ENCODE peak calls at places on chromosomes 2 and 18, in four cellular contexts. H is tibial nerve; L is CD8-positive, alpha-beta T cell; R is retinal pigment epithelial cell. D is an unnamed sample.

GRCh38 chr2:42317486-42317885 is 43.5 kb downstream of the COX7A2L start:
- DNase-seq in H (no peak), L (no peak), R (no peak), D (no peak)

GRCh38 chr2:216119144-216119543 is 10.0 kb downstream of the XRCC5 start:
- DNase-seq in H (no peak), L (no peak), R (no peak), D (no peak)

GRCh38 chr2:189506514-189506976 is 65.3 kb downstream of the WDR75 start:
- DNase-seq in H (no peak), L (no peak), R (no peak), D (no peak)

GRCh38 chr2:238116298-238117198 is 16.4 kb downstream of the ESPNL start:
- DNase-seq in H (no peak), L (no peak), R (no peak), D (no peak)

GRCh38 chr2:215002500-215002899 is 135.9 kb downstream of the ABCA12 start:
- DNase-seq in H (no peak), L (no peak), R (peak), D (no peak)

GRCh38 chr18:68472701-68473295 is 242.1 kb downstream of the TMX3 start:
- DNase-seq in H (no peak), L (no peak), R (no peak), D (no peak)

GRCh38 chr18:46915800-46916550 is 1.3 kb downstream of the PIAS2 start:
- DNase-seq in H (no peak), L (no peak), R (no peak), D (no peak)

GRCh38 chr2:240479111-240479501 is 43.6 kb downstream of the GPC1 start:
- DNase-seq in H (no peak), L (no peak), R (no peak), D (no peak)

GRCh38 chr2:139529045-139529444 is 748.9 kb upstream of the NXPH2 start:
- DNase-seq in H (no peak), L (no peak), R (peak), D (no peak)

GRCh38 chr2:106038598-106039375 is 155.3 kb downstream of the UXS1 start:
- DNase-seq in H (no peak), L (no peak), R (no peak), D (no peak)

GRCh38 chr2:202377308-202377736 is 1.2 kb downstream of the BMPR2 start:
- DNase-seq in H (peak), L (no peak), R (no peak), D (no peak)

GRCh38 chr2:217698691-217699090 is 304.1 kb downstream of the TNS1 start:
- DNase-seq in H (no peak), L (no peak), R (no peak), D (no peak)

GRCh38 chr2:163604941-163605555 is 130.8 kb downstream of the FIGN start:
- DNase-seq in H (no peak), L (no peak), R (peak), D (no peak)

GRCh38 chr18:35525795-35526475 is 28.2 kb upstream of the INO80C start:
- DNase-seq in H (no peak), L (no peak), R (no peak), D (no peak)

GRCh38 chr2:45178854-45179253 is 169.6 kb upstream of the SIX2 start:
- DNase-seq in H (no peak), L (no peak), R (no peak), D (no peak)

GRCh38 chr2:234678721-234679120 is 181.8 kb upstream of the ARL4C start:
- DNase-seq in H (peak), L (no peak), R (peak), D (no peak)

GRCh38 chr2:21019000-21019677 is 24.7 kb downstream of the APOB start:
- DNase-seq in H (no peak), L (no peak), R (no peak), D (no peak)

GRCh38 chr2:181657379-181657778 is 474 bp upstream of the CERKL start:
- DNase-seq in H (no peak), L (no peak), R (no peak), D (no peak)

GRCh38 chr2:111166115-111166514 is 45.4 kb downstream of the BCL2L11 start:
- DNase-seq in H (no peak), L (no peak), R (no peak), D (no peak)

GRCh38 chr18:51666717-51667320 is 469.3 kb upstream of the MEX3C start:
- DNase-seq in H (peak), L (no peak), R (peak), D (no peak)

GRCh38 chr18:4125246-4125938 is 329.7 kb downstream of the DLGAP1 start:
- DNase-seq in H (peak), L (no peak), R (no peak), D (no peak)

GRCh38 chr2:182833084-182833483 is 33.4 kb downstream of the FRZB start:
- DNase-seq in H (no peak), L (no peak), R (no peak), D (no peak)

GRCh38 chr2:127187081-127187775 is 32.9 kb downstream of the CYP27C1 start:
- DNase-seq in H (no peak), L (no peak), R (no peak), D (no peak)

GRCh38 chr2:118983133-118983532 is 41.1 kb downstream of the MARCO start:
- DNase-seq in H (no peak), L (no peak), R (no peak), D (no peak)

GRCh38 chr2:60553992-60554648 is 666 bp upstream of the BCL11A start:
- DNase-seq in H (no peak), L (no peak), R (no peak), D (no peak)

GRCh38 chr18:64134044-64134757 is 14.7 kb downstream of the LINC00305 start:
- DNase-seq in H (no peak), L (no peak), R (no peak), D (no peak)

GRCh38 chr18:50839996-50840395 is 20.2 kb upstream of the MRO start:
- DNase-seq in H (no peak), L (no peak), R (no peak), D (no peak)

DNA sequence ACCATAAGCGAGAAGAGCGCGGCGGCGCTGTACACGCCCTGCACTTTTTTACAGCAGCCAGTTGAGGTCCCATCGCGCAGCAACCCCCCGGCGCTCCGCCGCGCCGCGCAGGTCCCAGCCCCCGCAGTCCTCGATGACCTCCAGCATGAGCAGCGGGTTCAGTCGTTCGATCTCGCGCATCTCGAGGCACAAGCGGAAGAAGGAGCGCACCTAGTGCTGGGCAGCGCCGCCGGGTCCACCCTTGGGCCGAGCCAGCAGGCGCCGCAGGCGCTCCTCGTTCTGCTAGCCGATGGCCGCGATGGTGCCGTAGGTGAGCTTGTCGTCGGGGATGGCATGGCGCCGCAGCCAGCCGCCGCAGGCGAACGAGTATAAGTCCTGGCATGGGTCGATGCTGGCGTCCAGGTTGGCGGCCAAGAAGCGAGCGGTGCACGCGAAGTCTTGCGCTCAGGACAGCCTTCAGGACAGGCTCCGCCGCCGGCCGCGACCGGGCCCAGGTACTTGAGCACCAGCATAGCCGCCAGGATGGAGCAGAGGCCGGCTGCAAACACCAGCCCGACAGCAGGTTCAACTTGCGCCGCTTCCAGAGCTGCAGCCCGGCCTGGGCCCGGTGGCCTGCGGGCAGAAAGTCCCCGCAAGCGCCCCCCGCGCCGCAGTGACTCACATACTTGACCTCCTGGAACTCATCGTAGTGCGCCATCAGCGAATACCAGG is 8.3 kb downstream of the ALPP start:
- DNase-seq in H (no peak), L (no peak), R (no peak), D (no peak)
- H3K4me3 ChIP-seq in H (no peak), L (no peak), R (no peak), D (no peak)

DNA sequence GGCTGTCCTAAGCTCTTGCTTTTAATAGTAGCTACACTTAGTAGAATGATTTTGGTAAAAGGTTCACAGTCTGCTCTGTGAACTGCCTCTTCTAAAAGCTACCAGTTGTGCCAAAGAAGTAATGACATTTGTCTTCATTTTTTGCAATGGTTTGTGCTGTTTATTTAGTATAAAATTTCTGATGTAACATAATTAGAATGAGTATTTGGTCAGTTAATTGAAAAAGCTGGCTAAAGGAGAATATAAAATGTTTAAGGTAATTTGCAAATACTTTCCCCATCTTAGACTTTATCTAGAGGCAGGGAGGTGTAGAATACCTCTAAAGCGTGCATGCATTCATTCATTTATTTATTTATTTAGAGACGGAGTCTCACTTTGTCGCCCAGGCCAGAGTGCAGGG is 71.3 kb downstream of the PHLPP1 start:
- DNase-seq in H (no peak), L (no peak), R (no peak), D (no peak)
- H3K4me3 ChIP-seq in H (no peak), L (no peak), R (no peak), D (no peak)

DNA sequence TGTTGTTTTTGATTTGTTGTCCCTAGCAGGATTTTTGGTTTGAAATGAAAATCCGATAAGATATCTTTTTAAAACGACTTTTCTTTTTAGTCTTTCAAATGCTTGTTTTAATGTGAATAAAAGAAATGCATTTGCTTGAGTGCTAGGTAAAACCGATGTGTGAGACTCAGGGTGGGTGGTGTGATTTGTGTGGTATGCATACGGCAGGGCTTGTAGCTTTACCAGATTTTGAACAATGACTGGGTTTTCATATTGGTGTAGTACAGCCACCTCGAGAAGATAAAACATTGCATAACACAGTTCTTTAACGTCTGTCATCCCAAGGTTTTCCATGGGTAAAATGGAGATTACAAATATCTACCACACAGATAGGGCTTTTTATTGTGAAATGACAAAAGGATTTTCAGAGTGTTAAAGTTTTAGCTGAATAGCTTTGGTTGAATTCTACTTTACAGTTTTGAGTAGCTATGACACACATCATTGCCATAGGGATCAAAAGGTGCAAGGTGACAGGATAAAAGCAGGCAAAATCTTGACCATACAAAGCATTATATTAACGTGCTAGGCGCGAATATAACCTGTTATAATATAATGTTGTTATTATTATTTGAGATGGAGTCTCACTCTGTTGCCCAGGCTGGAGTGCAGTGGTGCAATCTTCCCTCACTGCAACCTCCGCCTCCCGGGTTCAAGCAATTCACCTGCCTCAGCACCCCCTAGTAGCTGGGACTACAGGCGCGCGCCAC is 824 bp upstream of the ZNF638 start:
- DNase-seq in H (no peak), L (no peak), R (no peak), D (no peak)
- H3K4me3 ChIP-seq in H (peak), L (peak), R (no peak), D (peak)

GRCh38 chr2:112588611-112589045 is 4.2 kb downstream of the CHCHD5 start:
- DNase-seq in H (no peak), L (no peak), R (no peak), D (no peak)
- H3K4me3 ChIP-seq in H (no peak), L (no peak), R (no peak), D (no peak)

GRCh38 chr2:47253440-47253839 is 98.3 kb upstream of the STPG4 start:
- DNase-seq in H (no peak), L (no peak), R (no peak), D (no peak)
- H3K4me3 ChIP-seq in H (no peak), L (no peak), R (no peak), D (no peak)

DNA sequence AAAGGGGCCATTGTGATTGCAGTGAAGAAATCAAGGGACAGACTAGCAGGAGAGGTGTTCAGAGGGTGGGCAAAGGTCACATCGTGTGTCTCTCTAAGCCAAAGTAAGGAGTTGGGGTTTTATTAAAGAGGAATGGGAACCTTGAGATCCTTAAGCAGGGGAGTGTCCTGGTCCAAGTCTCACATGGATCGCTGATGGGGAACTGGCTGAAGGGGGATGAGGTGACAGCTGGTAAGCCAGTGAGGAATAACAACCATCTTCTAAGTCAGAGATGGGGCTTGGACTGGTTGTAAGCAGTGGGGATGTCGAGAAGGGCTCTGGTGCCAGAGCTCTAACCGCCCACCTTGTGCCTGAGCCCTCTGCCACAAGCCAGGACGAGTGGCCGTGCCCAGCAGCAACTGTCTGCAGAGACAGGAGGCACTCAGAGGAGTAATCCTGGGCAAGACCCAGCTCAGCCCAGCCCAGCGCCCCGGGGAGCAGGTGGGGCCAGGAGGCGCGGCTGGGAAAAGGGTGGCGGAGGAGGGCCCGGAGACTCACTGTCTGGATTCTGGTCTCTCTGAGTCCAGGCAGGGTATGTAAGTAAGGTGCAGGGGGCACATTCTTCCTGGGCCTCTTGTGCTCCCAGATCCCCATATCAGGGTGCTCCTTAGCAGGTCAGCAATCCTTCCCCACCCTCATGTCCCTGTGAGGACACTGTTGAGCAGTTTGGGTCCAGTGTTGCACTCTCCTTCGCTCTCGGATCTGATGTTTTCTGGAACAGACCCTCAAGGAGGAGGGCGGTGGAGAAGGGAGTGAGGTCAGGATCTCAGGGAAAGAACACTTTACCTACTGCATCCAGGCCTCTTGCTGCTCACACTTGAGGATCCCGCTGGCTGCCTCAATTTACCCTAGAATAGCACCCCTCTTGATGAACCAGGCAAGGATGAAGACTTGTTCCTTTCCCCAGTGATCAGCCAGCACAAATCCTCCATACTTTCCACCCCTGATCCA is 13.8 kb downstream of the WNT10A start:
- DNase-seq in H (no peak), L (no peak), R (no peak), D (no peak)
- H3K4me3 ChIP-seq in H (no peak), L (no peak), R (no peak), D (peak)

D was measured in GM12864.